ENCODE peak calls at places on chromosomes 1 and 21, in eight cellular contexts. R, A, G, S, X, N, D and M are unnamed samples. For H3K9me3, the result is how much of the 10 kb centered on the place peaks cover.

GRCh38 chr1:161182214-161182613 is 4.9 kb upstream of the B4GALT3 start:
- DNase-seq in R (no peak), D (no peak), X (no peak), A (no peak), G (no peak), N (no peak), S (no peak), M (no peak)

GRCh38 chr1:163771637-163772036 is 449.9 kb downstream of the NUF2 start:
- DNase-seq in D (no peak), R (no peak), N (no peak), G (no peak), X (no peak), A (no peak), S (no peak), M (no peak)

GRCh38 chr1:100039571-100039970 is 69.8 kb downstream of the SLC35A3 start:
- DNase-seq in N (no peak), D (peak), G (no peak), X (no peak), S (no peak), A (no peak), R (no peak), M (no peak)

GRCh38 chr1:204225841-204226745 is 12.3 kb upstream of the GOLT1A start:
- DNase-seq in A (no peak), D (no peak), G (no peak), R (no peak), N (no peak), X (peak), S (no peak), M (no peak)

GRCh38 chr1:37034301-37035013 is at the start of gene GRIK3:
- DNase-seq in A (no peak), G (no peak), R (no peak), D (peak), N (no peak), X (no peak), S (no peak), M (no peak)

GRCh38 chr1:33119532-33120217 is 38.7 kb downstream of the AZIN2 start:
- DNase-seq in R (no peak), X (no peak), D (no peak), N (no peak), G (no peak), A (no peak), S (no peak), M (no peak)

GRCh38 chr1:33133478-33134105 is 48.3 kb downstream of the TRIM62 start:
- DNase-seq in A (no peak), N (no peak), R (no peak), S (no peak), D (no peak), X (no peak), G (no peak), M (no peak)

GRCh38 chr1:13539683-13540082 is 25.9 kb upstream of the LRRC38 start:
- DNase-seq in G (no peak), D (no peak), X (no peak), N (no peak), R (no peak), S (no peak), A (no peak), M (no peak)

GRCh38 chr1:65075123-65075976 is 72.7 kb upstream of the AK4 start:
- DNase-seq in D (peak), X (peak), N (peak), G (peak), A (no peak), R (peak), S (no peak), M (peak)

GRCh38 chr1:229757226-229757625 is 131.2 kb downstream of the URB2 start:
- DNase-seq in A (no peak), X (no peak), S (no peak), R (no peak), G (no peak), D (no peak), N (no peak), M (no peak)

GRCh38 chr1:186207401-186208085 is 167.5 kb downstream of the TPR start:
- DNase-seq in S (no peak), G (no peak), X (no peak), A (no peak), R (no peak), N (no peak), D (no peak), M (no peak)

GRCh38 chr1:247385283-247385682 is 30.7 kb upstream of the NLRP3 start:
- DNase-seq in X (no peak), R (no peak), S (no peak), A (no peak), N (no peak), G (no peak), D (peak), M (no peak)

GRCh38 chr1:47951545-47952235 is 45.5 kb downstream of the TRABD2B start:
- DNase-seq in S (no peak), N (no peak), D (no peak), X (no peak), R (no peak), G (no peak), A (no peak), M (no peak)

GRCh38 chr1:61980561-61980960 is 214.1 kb upstream of the L1TD1 start:
- DNase-seq in A (no peak), R (no peak), G (no peak), X (no peak), N (no peak), D (no peak), S (no peak), M (no peak)

GRCh38 chr1:88318746-88319145 is 365.3 kb upstream of the PKN2 start:
- DNase-seq in D (no peak), G (no peak), S (no peak), X (no peak), N (no peak), A (no peak), R (no peak), M (no peak)

GRCh38 chr1:182603646-182604127 is 502 bp downstream of the RGS16 start:
- DNase-seq in R (peak), X (peak), S (no peak), A (no peak), N (no peak), G (no peak), D (peak), M (no peak)

GRCh38 chr1:66945316-66945715 is 20.5 kb downstream of the MIER1 start:
- DNase-seq in S (no peak), A (no peak), R (no peak), N (no peak), G (no peak), X (no peak), D (no peak), M (no peak)

GRCh38 chr1:41045740-41046139 is 24.2 kb upstream of the SLFNL1 start:
- DNase-seq in R (no peak), D (peak), S (no peak), N (no peak), X (peak), G (no peak), A (no peak), M (no peak)

GRCh38 chr1:162552684-162553252 is 8.8 kb upstream of the UAP1 start:
- DNase-seq in A (no peak), R (peak), G (no peak), D (no peak), S (no peak), N (no peak), X (no peak), M (no peak)

GRCh38 chr1:165598676-165599059 is 32.4 kb upstream of the MGST3 start:
- DNase-seq in A (no peak), R (no peak), G (no peak), N (no peak), D (no peak), X (no peak), S (no peak), M (no peak)

GRCh38 chr1:184513421-184513820 is 126.6 kb downstream of the C1orf21 start:
- DNase-seq in G (no peak), A (no peak), R (no peak), D (no peak), N (no peak), S (no peak), X (no peak), M (no peak)

GRCh38 chr1:167659440-167659839 is 29.4 kb downstream of the RCSD1 start:
- DNase-seq in R (no peak), A (no peak), G (no peak), X (no peak), N (no peak), D (no peak), S (no peak), M (no peak)

GRCh38 chr1:18542351-18542750 is 61.6 kb downstream of the KLHDC7A start:
- DNase-seq in X (no peak), G (no peak), D (no peak), R (no peak), A (no peak), S (no peak), N (no peak), M (no peak)

GRCh38 chr1:61119085-61119484 is 36.7 kb downstream of the NFIA start:
- DNase-seq in S (no peak), A (no peak), X (no peak), R (no peak), G (no peak), D (no peak), N (no peak), M (no peak)

GRCh38 chr1:226104671-226105121 is 42.2 kb downstream of the H3-3A start:
- DNase-seq in N (no peak), S (no peak), A (no peak), R (no peak), G (no peak), D (no peak), X (no peak), M (no peak)

GRCh38 chr1:225427249-225428065 is at the start of gene LBR:
- DNase-seq in G (no peak), N (no peak), R (peak), D (peak), X (peak), A (peak), S (no peak), M (no peak)

GRCh38 chr1:198519639-198520501 is 20.6 kb downstream of the ATP6V1G3 start:
- DNase-seq in D (no peak), N (no peak), A (no peak), S (no peak), X (no peak), R (no peak), G (no peak), M (no peak)

GRCh38 chr1:21520899-21521716 is 11.9 kb downstream of the ALPL start:
- DNase-seq in N (no peak), S (no peak), R (no peak), D (peak), G (no peak), X (no peak), A (no peak), M (no peak)

GRCh38 chr1:220892086-220892376 is 12.8 kb downstream of the HLX start:
- DNase-seq in N (no peak), D (no peak), A (no peak), R (no peak), S (no peak), X (no peak), G (no peak), M (no peak)

GRCh38 chr1:209585672-209586071 is 2.2 kb downstream of the CAMK1G start:
- DNase-seq in D (peak), G (no peak), N (no peak), R (peak), X (peak), S (no peak), A (peak), M (no peak)

GRCh38 chr21:36035381-36035791 is 24.9 kb downstream of the SETD4 start:
- DNase-seq in A (no peak), R (no peak), D (no peak), N (no peak), G (no peak), S (no peak), X (no peak), M (no peak)

GRCh38 chr1:43831866-43832654 is 101.5 kb upstream of the ARTN start:
- DNase-seq in G (no peak), A (no peak), S (no peak), R (no peak), X (no peak), D (no peak), N (no peak), M (no peak)

GRCh38 chr21:42153046-42153685 is 65.8 kb upstream of the ABCG1 start:
- DNase-seq in N (no peak), G (no peak), R (no peak), D (no peak), X (no peak), A (no peak), S (no peak), M (no peak)

GRCh38 chr1:66022904-66023620 is 230.4 kb downstream of the PDE4B start:
- DNase-seq in A (no peak), G (no peak), R (no peak), D (peak), X (no peak), N (no peak), S (no peak), M (no peak)

GRCh38 chr1:216095400-216095799 is 327.8 kb downstream of the USH2A start:
- DNase-seq in X (no peak), R (no peak), D (no peak), N (no peak), S (no peak), G (no peak), A (no peak), M (no peak)

GRCh38 chr1:246565751-246566127 is 322 bp downstream of the TFB2M start:
- DNase-seq in D (no peak), N (no peak), A (no peak), G (no peak), X (no peak), S (no peak), R (no peak), M (no peak)

GRCh38 chr1:60832372-60832771 is 250.0 kb upstream of the NFIA start:
- DNase-seq in R (no peak), A (no peak), X (no peak), S (no peak), G (no peak), N (no peak), D (no peak), M (no peak)

GRCh38 chr1:245258271-245258920 is 103.6 kb downstream of the KIF26B start:
- DNase-seq in N (no peak), A (no peak), X (peak), R (no peak), D (peak), S (no peak), G (no peak), M (no peak)

GRCh38 chr1:91020967-91021685 is 709 bp downstream of the ZNF644 start:
- DNase-seq in S (peak), D (peak), X (peak), N (no peak), R (peak), A (peak), G (peak), M (peak)

GRCh38 chr21:38223893-38224540 is 32.8 kb upstream of the KCNJ15 start:
- DNase-seq in X (no peak), D (peak), G (no peak), A (no peak), R (no peak), S (no peak), N (peak), M (no peak)
- H3K9me3 ChIP-seq in X (under half), D (under half), G (under half), A (half or more), R (under half), S (under half), N (under half), M (under half)

DNA sequence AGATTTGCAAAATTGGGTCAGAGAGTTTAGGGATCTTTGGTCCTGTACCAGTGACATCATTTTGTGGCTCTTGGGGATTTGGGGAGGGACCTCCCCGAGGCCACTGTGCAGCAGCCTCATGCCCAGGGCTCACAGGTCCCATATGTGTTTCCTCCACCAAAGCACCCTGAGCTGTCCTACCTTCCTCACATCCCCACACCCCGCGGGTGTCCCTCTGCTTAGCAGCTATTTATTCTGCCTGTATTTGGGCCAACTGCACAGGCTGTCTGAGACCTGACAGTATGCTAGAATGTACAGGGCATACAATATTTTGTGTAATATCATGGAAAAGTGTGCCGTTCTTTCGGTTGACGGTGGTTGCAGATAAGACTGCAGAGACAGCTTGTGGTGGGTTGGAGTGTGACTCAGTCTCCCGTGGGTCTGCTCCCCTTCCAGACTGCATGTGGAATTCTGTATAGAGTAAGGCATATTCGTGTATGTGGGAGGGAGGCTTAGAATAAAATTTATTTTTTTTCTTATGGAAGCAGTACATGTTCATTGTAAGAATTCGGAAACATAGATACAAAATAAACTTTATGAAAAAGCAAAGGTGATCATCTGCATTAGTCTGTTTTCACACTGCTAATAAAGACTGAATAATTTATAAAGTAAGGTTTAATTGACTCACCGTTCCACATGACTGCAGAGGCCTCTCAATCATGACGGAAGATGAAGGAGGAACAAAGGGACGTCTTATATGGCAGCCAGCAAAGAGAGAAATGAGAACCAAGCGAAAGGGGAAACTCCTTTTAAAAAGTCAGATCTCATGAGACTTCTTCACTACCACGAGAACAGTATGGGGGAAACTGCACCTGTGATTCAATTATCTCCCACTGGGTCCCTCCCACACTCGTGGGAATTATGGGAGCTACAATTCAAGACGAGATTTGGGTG is 84.4 kb downstream of the ADARB1 start:
- DNase-seq in N (no peak), R (no peak), G (no peak), D (no peak), X (no peak), S (no peak), A (no peak), M (no peak)
- H3K9me3 ChIP-seq in N (under half), R (under half), G (under half), D (under half), X (under half), S (under half), A (under half), M (under half)

DNA sequence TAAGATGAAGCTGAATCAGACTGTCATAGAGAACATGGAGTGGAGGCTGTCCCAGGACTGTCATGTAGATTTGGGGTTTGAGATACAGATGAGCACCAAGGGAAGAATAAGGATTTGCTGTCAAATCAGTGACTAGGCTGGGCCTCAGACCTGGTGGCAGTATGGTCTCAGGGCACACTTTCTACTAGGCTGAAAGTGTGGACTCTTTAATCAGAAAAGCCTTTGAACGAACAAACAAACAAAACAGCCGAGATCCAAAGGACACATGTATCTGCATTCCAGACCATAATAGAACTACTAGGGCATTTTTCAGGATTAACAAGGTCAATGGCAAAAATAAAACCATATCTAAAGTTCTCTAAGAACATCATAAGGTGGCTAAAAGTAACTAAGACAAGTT is 2.9 kb downstream of the OR10J1 start:
- DNase-seq in S (no peak), D (no peak), A (no peak), R (no peak), N (no peak), G (no peak), X (no peak), M (no peak)
- H3K9me3 ChIP-seq in S (under half), D (under half), A (under half), R (under half), N (under half), G (under half), X (under half), M (under half)

GRCh38 chr21:25191141-25191540 is 416.1 kb downstream of the MRPL39 start:
- DNase-seq in N (no peak), A (no peak), S (no peak), D (no peak), G (no peak), R (no peak), X (no peak), M (no peak)

GRCh38 chr21:25188639-25189038 is 418.6 kb downstream of the MRPL39 start:
- DNase-seq in X (no peak), S (no peak), R (no peak), N (no peak), A (no peak), D (no peak), G (no peak), M (no peak)

GRCh38 chr21:25183577-25183976 is 423.7 kb downstream of the MRPL39 start:
- DNase-seq in N (no peak), S (no peak), D (no peak), X (no peak), R (no peak), G (no peak), A (no peak), M (no peak)

GRCh38 chr21:25189497-25189896 is 417.8 kb downstream of the MRPL39 start:
- DNase-seq in N (no peak), X (no peak), S (no peak), D (no peak), R (no peak), G (no peak), A (no peak), M (no peak)

DNA sequence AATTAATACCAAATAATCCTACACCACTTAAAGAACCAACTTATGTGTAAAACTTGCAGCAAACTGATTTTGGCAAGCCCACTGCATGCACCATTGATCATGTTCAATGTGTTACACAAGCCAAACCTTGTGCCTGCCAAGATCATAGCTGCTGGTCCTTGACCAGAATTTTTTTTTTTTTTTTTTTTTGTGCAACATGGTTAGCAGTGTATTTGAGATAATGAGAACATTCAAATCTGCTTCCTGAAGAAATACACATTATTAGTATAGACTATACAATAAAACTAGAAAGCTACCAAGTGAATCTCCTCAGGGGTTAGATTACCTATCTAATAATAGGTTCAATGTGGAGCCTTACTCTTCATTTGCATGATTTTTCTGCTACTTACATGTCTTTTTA is 421.0 kb downstream of the MRPL39 start:
- DNase-seq in G (no peak), X (no peak), D (no peak), R (no peak), N (no peak), A (no peak), S (no peak), M (no peak)
- H3K9me3 ChIP-seq in G (under half), X (under half), D (under half), R (under half), N (under half), A (under half), S (under half), M (under half)

GRCh38 chr1:52542085-52542688 is 10.7 kb downstream of the TUT4 start:
- DNase-seq in R (no peak), G (no peak), N (no peak), X (no peak), D (no peak), A (no peak), S (no peak), M (no peak)

GRCh38 chr1:52549267-52549666 is 3.6 kb downstream of the TUT4 start:
- DNase-seq in R (no peak), S (no peak), X (no peak), G (no peak), N (no peak), A (no peak), D (no peak), M (no peak)

GRCh38 chr1:52550447-52550846 is 2.4 kb downstream of the TUT4 start:
- DNase-seq in A (no peak), N (no peak), R (no peak), G (no peak), X (peak), D (no peak), S (no peak), M (no peak)

GRCh38 chr1:52544665-52545525 is 8.0 kb downstream of the TUT4 start:
- DNase-seq in X (no peak), N (no peak), D (no peak), G (no peak), R (no peak), A (no peak), S (no peak), M (no peak)

GRCh38 chr1:52546852-52547251 is 6.0 kb downstream of the TUT4 start:
- DNase-seq in X (no peak), A (no peak), S (no peak), G (no peak), R (no peak), D (no peak), N (no peak), M (no peak)
- H3K9me3 ChIP-seq in X (under half), A (under half), S (under half), G (under half), R (under half), D (under half), N (under half), M (under half)